ENCODE peak calls at places on chromosomes 13 and 19, in four cellular contexts. B is tibial artery, V is lower lobe of right lung, Z is heart right ventricle. Q is an unnamed sample. For H3K4me1, the result is how much of the 10 kb centered on the place peaks cover.

GRCh38 chr19:14059652-14060155 is 2.2 kb downstream of the PALM3 start:
- DNase-seq in B (no peak), V (no peak), Z (no peak), Q (peak)

GRCh38 chr13:98479496-98480003 is 97.4 kb downstream of the STK24 start:
- DNase-seq in B (no peak), V (no peak), Z (no peak), Q (no peak)

GRCh38 chr13:99415014-99415650 is 86.1 kb upstream of the TM9SF2 start:
- DNase-seq in B (peak), V (no peak), Z (no peak), Q (no peak)

GRCh38 chr19:45919678-45920077 is 5.1 kb upstream of the NANOS2 start:
- DNase-seq in B (no peak), V (no peak), Z (no peak), Q (no peak)

GRCh38 chr19:33432408-33433170 is 59.1 kb downstream of the CEBPG start:
- DNase-seq in B (no peak), V (peak), Z (no peak), Q (no peak)

GRCh38 chr19:24040621-24041020 is 46.4 kb upstream of the ZNF254 start:
- DNase-seq in B (no peak), V (no peak), Z (no peak), Q (no peak)

GRCh38 chr13:99750951-99751350 is 220.6 kb downstream of the ZIC5 start:
- DNase-seq in B (no peak), V (no peak), Z (no peak), Q (no peak)

GRCh38 chr13:109209526-109209925 is 576.9 kb downstream of the IRS2 start:
- DNase-seq in B (no peak), V (no peak), Z (no peak), Q (no peak)

GRCh38 chr19:10593820-10594637 is 6.9 kb upstream of the AP1M2 start:
- DNase-seq in B (peak), V (peak), Z (no peak), Q (no peak)

GRCh38 chr19:55305491-55305890 is 19.6 kb downstream of the TMEM150B start:
- DNase-seq in B (peak), V (no peak), Z (peak), Q (peak)

GRCh38 chr13:40334616-40335015 is 331.8 kb downstream of the FOXO1 start:
- DNase-seq in B (no peak), V (no peak), Z (no peak), Q (no peak)

GRCh38 chr19:28456264-28456663 is 756.7 kb downstream of the UQCRFS1 start:
- DNase-seq in B (no peak), V (no peak), Z (no peak), Q (no peak)

GRCh38 chr19:47372603-47373002 is 23.5 kb downstream of the DHX34 start:
- DNase-seq in B (no peak), V (no peak), Z (no peak), Q (no peak)

GRCh38 chr19:3832001-3832400 is 36.8 kb downstream of the ZFR2 start:
- DNase-seq in B (no peak), V (no peak), Z (no peak), Q (no peak)

GRCh38 chr19:55913643-55914268 is 18.4 kb downstream of the NLRP13 start:
- DNase-seq in B (no peak), V (no peak), Z (no peak), Q (peak)

GRCh38 chr13:80340643-80341097 is 256 bp downstream of the SPRY2 start:
- DNase-seq in B (peak), V (peak), Z (peak), Q (no peak)

GRCh38 chr13:37136187-37136586 is 30.7 kb upstream of the CSNK1A1L start:
- DNase-seq in B (no peak), V (no peak), Z (no peak), Q (no peak)

GRCh38 chr13:59793107-59793506 is 370.6 kb downstream of the DIAPH3 start:
- DNase-seq in B (no peak), V (no peak), Z (no peak), Q (no peak)

GRCh38 chr13:100916943-100917342 is 242.3 kb upstream of the TMTC4 start:
- DNase-seq in B (no peak), V (no peak), Z (no peak), Q (no peak)

GRCh38 chr19:29645491-29645867 is 19.8 kb upstream of the PLEKHF1 start:
- DNase-seq in B (no peak), V (no peak), Z (no peak), Q (no peak)
- H3K4me3 ChIP-seq in B (no peak), V (no peak), Z (no peak), Q (no peak)

GRCh38 chr13:33483471-33483870 is 197.9 kb upstream of the STARD13 start:
- DNase-seq in B (no peak), V (no peak), Z (no peak), Q (no peak)

GRCh38 chr13:33490461-33491327 is 205.1 kb upstream of the STARD13 start:
- DNase-seq in B (no peak), V (no peak), Z (peak), Q (no peak)

GRCh38 chr13:33489563-33489962 is 204.0 kb upstream of the STARD13 start:
- DNase-seq in B (no peak), V (no peak), Z (no peak), Q (no peak)

GRCh38 chr13:33485247-33485646 is 199.7 kb upstream of the STARD13 start:
- DNase-seq in B (no peak), V (no peak), Z (no peak), Q (no peak)

GRCh38 chr13:33487575-33488243 is 202.2 kb upstream of the STARD13 start:
- DNase-seq in B (peak), V (no peak), Z (peak), Q (no peak)
- TF ChIP-seq CTCF in B (peak), V (peak), Z (peak), Q (no peak)

GRCh38 chr19:2329528-2329927 is 1.0 kb downstream of the SPPL2B start:
- DNase-seq in B (no peak), V (no peak), Z (no peak), Q (no peak)

GRCh38 chr19:2328401-2329161 is at the start of the genes LSM7 and SPPL2B:
- DNase-seq in B (peak), V (peak), Z (peak), Q (peak)

GRCh38 chr19:2329162-2329505 is 650 bp downstream of the SPPL2B start:
- DNase-seq in B (no peak), V (no peak), Z (no peak), Q (no peak)

GRCh38 chr19:2326699-2327360 is 1.6 kb downstream of the LSM7 start:
- DNase-seq in B (no peak), V (no peak), Z (no peak), Q (no peak)

GRCh38 chr19:2327773-2328400 is 499 bp downstream of the LSM7 start:
- DNase-seq in B (peak), V (no peak), Z (no peak), Q (no peak)
- H3K4me1 ChIP-seq in B (under half), V (under half), Z (half or more), Q (under half)

GRCh38 chr19:42316223-42317211 is 3.4 kb downstream of the TMEM145 start:
- DNase-seq in B (no peak), V (peak), Z (no peak), Q (no peak)
- H3K4me3 ChIP-seq in B (no peak), V (peak), Z (no peak), Q (no peak)

GRCh38 chr13:26538363-26539317 is 18.8 kb upstream of the WASF3 start:
- DNase-seq in B (peak), V (no peak), Z (no peak), Q (no peak)
- TF ChIP-seq CTCF in B (no peak), V (no peak), Z (no peak), Q (no peak)

DNA sequence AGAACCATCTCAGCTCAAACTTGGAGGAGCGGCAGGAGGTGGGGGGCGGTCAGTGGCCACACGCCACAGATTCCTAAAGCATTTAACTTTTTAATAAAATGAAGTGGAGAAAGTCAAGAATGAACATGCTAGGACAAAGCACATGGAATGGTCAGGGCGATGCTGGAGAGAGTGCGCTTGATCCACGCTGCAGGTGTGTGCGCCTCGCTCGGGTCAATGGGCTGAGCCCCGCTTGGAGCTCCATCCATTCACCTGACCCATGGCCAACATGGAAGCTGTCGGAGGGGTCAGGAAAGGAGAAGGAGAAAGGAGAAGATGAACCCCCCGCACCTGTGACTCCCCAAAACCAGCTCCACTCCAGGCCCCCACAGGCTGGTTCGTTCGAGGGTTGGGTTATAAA is 41.8 kb downstream of the SUGP2 start:
- DNase-seq in B (no peak), V (no peak), Z (no peak), Q (no peak)
- H3K4me1 ChIP-seq in B (under half), V (under half), Z (under half), Q (under half)

GRCh38 chr19:41894350-41894749 is 11.4 kb downstream of the ARHGEF1 start:
- DNase-seq in B (no peak), V (no peak), Z (no peak), Q (no peak)
- H3K4me3 ChIP-seq in B (no peak), V (no peak), Z (no peak), Q (no peak)

GRCh38 chr13:42494157-42494556 is 79.8 kb upstream of the TNFSF11 start:
- DNase-seq in B (no peak), V (no peak), Z (no peak), Q (no peak)

GRCh38 chr13:42495256-42495655 is 78.7 kb upstream of the TNFSF11 start:
- DNase-seq in B (no peak), V (no peak), Z (no peak), Q (no peak)

GRCh38 chr13:42497798-42498197 is 76.2 kb upstream of the TNFSF11 start:
- DNase-seq in B (no peak), V (no peak), Z (no peak), Q (no peak)

GRCh38 chr13:42495751-42496150 is 78.2 kb upstream of the TNFSF11 start:
- DNase-seq in B (no peak), V (no peak), Z (no peak), Q (no peak)

GRCh38 chr13:42498521-42498920 is 75.4 kb upstream of the TNFSF11 start:
- DNase-seq in B (no peak), V (no peak), Z (no peak), Q (no peak)
- TF ChIP-seq CTCF in B (no peak), V (no peak), Z (no peak), Q (no peak)

GRCh38 chr19:39937792-39938191 is 3.4 kb upstream of the FCGBP start:
- DNase-seq in B (no peak), V (no peak), Z (no peak), Q (no peak)

GRCh38 chr19:39936020-39936419 is 1.6 kb upstream of the FCGBP start:
- DNase-seq in B (no peak), V (no peak), Z (no peak), Q (no peak)

GRCh38 chr19:39936622-39937021 is 2.2 kb upstream of the FCGBP start:
- DNase-seq in B (no peak), V (no peak), Z (no peak), Q (no peak)

GRCh38 chr19:39935262-39935661 is 828 bp upstream of the FCGBP start:
- DNase-seq in B (no peak), V (no peak), Z (no peak), Q (no peak)

GRCh38 chr19:39937094-39937493 is 2.7 kb upstream of the FCGBP start:
- DNase-seq in B (no peak), V (no peak), Z (no peak), Q (no peak)
- H3K4me1 ChIP-seq in B (under half), V (under half), Z (under half), Q (under half)

Q was measured in Caco-2.